ENCODE peak calls at places on chromosomes 13 and 19, in nine cellular contexts. One of them, this sample, is unnamed.

GRCh38 chr19:54556194-54556593 is 17.4 kb upstream of the LILRA2 start:
- DNase-seq in lower lobe of right lung: no peak
- DNase-seq in heart right ventricle: no peak
- DNase-seq in esophagus squamous epithelium: no peak
- DNase-seq in endothelial cell of umbilical vein: no peak
- DNase-seq in adrenal gland: no peak
- DNase-seq in foreskin keratinocyte: no peak
- DNase-seq in CD8-positive, alpha-beta T cell: no peak
- DNase-seq in tibial nerve: no peak
- DNase-seq in this sample: no peak

GRCh38 chr13:23069571-23069970 is 111.2 kb upstream of the SGCG start:
- DNase-seq in endothelial cell of umbilical vein: no peak
- DNase-seq in tibial nerve: no peak
- DNase-seq in lower lobe of right lung: no peak
- DNase-seq in foreskin keratinocyte: peak; percentile 39
- DNase-seq in esophagus squamous epithelium: no peak
- DNase-seq in adrenal gland: no peak
- DNase-seq in heart right ventricle: no peak
- DNase-seq in CD8-positive, alpha-beta T cell: no peak
- DNase-seq in this sample: no peak

GRCh38 chr19:41223431-41224234 is 4.6 kb downstream of the AXL start:
- DNase-seq in lower lobe of right lung: no peak
- DNase-seq in CD8-positive, alpha-beta T cell: no peak
- DNase-seq in adrenal gland: peak; percentile 87
- DNase-seq in foreskin keratinocyte: peak; percentile 59
- DNase-seq in tibial nerve: no peak
- DNase-seq in endothelial cell of umbilical vein: peak; percentile 83
- DNase-seq in heart right ventricle: no peak
- DNase-seq in esophagus squamous epithelium: no peak
- DNase-seq in this sample: no peak

GRCh38 chr13:90070362-90070761 is 1277.1 kb upstream of the MIR17HG start:
- DNase-seq in adrenal gland: no peak
- DNase-seq in lower lobe of right lung: no peak
- DNase-seq in heart right ventricle: no peak
- DNase-seq in foreskin keratinocyte: no peak
- DNase-seq in tibial nerve: no peak
- DNase-seq in endothelial cell of umbilical vein: no peak
- DNase-seq in esophagus squamous epithelium: no peak
- DNase-seq in CD8-positive, alpha-beta T cell: no peak
- DNase-seq in this sample: no peak

GRCh38 chr13:54373211-54373610 is 1344.6 kb downstream of the OLFM4 start:
- DNase-seq in tibial nerve: no peak
- DNase-seq in CD8-positive, alpha-beta T cell: no peak
- DNase-seq in esophagus squamous epithelium: no peak
- DNase-seq in adrenal gland: no peak
- DNase-seq in heart right ventricle: no peak
- DNase-seq in lower lobe of right lung: no peak
- DNase-seq in endothelial cell of umbilical vein: no peak
- DNase-seq in foreskin keratinocyte: no peak
- DNase-seq in this sample: no peak

GRCh38 chr19:51664997-51665396 is 18.4 kb upstream of the SIGLEC14 start:
- DNase-seq in adrenal gland: no peak
- DNase-seq in tibial nerve: no peak
- DNase-seq in endothelial cell of umbilical vein: no peak
- DNase-seq in heart right ventricle: no peak
- DNase-seq in lower lobe of right lung: no peak
- DNase-seq in foreskin keratinocyte: no peak
- DNase-seq in CD8-positive, alpha-beta T cell: no peak
- DNase-seq in esophagus squamous epithelium: no peak
- DNase-seq in this sample: no peak

GRCh38 chr19:49565261-49565660 is 15.1 kb downstream of the NOSIP start:
- DNase-seq in esophagus squamous epithelium: no peak
- DNase-seq in endothelial cell of umbilical vein: no peak
- DNase-seq in lower lobe of right lung: no peak
- DNase-seq in CD8-positive, alpha-beta T cell: no peak
- DNase-seq in adrenal gland: peak; percentile 58
- DNase-seq in tibial nerve: no peak
- DNase-seq in foreskin keratinocyte: no peak
- DNase-seq in heart right ventricle: peak; percentile 70
- DNase-seq in this sample: no peak

GRCh38 chr13:105202384-105202783 is 1333.1 kb downstream of the EFNB2 start:
- DNase-seq in CD8-positive, alpha-beta T cell: no peak
- DNase-seq in foreskin keratinocyte: no peak
- DNase-seq in esophagus squamous epithelium: no peak
- DNase-seq in lower lobe of right lung: no peak
- DNase-seq in endothelial cell of umbilical vein: peak; percentile 69
- DNase-seq in heart right ventricle: no peak
- DNase-seq in adrenal gland: no peak
- DNase-seq in tibial nerve: no peak
- DNase-seq in this sample: no peak

GRCh38 chr19:51020988-51021651 is 1.6 kb upstream of the KLK10 start:
- DNase-seq in heart right ventricle: peak; percentile 13
- DNase-seq in lower lobe of right lung: no peak
- DNase-seq in esophagus squamous epithelium: no peak
- DNase-seq in adrenal gland: no peak
- DNase-seq in tibial nerve: no peak
- DNase-seq in endothelial cell of umbilical vein: peak; percentile 67
- DNase-seq in CD8-positive, alpha-beta T cell: no peak
- DNase-seq in foreskin keratinocyte: no peak
- DNase-seq in this sample: no peak

GRCh38 chr19:35080613-35081170 is 34.9 kb upstream of the FXYD3 start:
- DNase-seq in heart right ventricle: no peak
- DNase-seq in lower lobe of right lung: peak; percentile 33
- DNase-seq in endothelial cell of umbilical vein: no peak
- DNase-seq in adrenal gland: no peak
- DNase-seq in foreskin keratinocyte: no peak
- DNase-seq in CD8-positive, alpha-beta T cell: no peak
- DNase-seq in esophagus squamous epithelium: no peak
- DNase-seq in tibial nerve: no peak
- DNase-seq in this sample: no peak

GRCh38 chr19:35784401-35785086 is 9.2 kb downstream of the ARHGAP33 start:
- DNase-seq in esophagus squamous epithelium: no peak
- DNase-seq in endothelial cell of umbilical vein: no peak
- DNase-seq in foreskin keratinocyte: no peak
- DNase-seq in adrenal gland: no peak
- DNase-seq in tibial nerve: no peak
- DNase-seq in heart right ventricle: no peak
- DNase-seq in CD8-positive, alpha-beta T cell: no peak
- DNase-seq in lower lobe of right lung: no peak
- DNase-seq in this sample: no peak

GRCh38 chr19:33333151-33333550 is 30.8 kb upstream of the CEBPA start:
- DNase-seq in endothelial cell of umbilical vein: no peak
- DNase-seq in tibial nerve: no peak
- DNase-seq in foreskin keratinocyte: no peak
- DNase-seq in esophagus squamous epithelium: no peak
- DNase-seq in heart right ventricle: no peak
- DNase-seq in lower lobe of right lung: no peak
- DNase-seq in adrenal gland: no peak
- DNase-seq in CD8-positive, alpha-beta T cell: no peak
- DNase-seq in this sample: no peak

GRCh38 chr13:53151692-53152421 is 123.2 kb downstream of the OLFM4 start:
- DNase-seq in heart right ventricle: peak; percentile 17
- DNase-seq in CD8-positive, alpha-beta T cell: no peak
- DNase-seq in adrenal gland: no peak
- DNase-seq in esophagus squamous epithelium: no peak
- DNase-seq in foreskin keratinocyte: no peak
- DNase-seq in lower lobe of right lung: no peak
- DNase-seq in endothelial cell of umbilical vein: peak; percentile 32
- DNase-seq in tibial nerve: no peak
- DNase-seq in this sample: no peak

GRCh38 chr13:49418206-49418605 is 25.7 kb downstream of the CAB39L start:
- DNase-seq in CD8-positive, alpha-beta T cell: no peak
- DNase-seq in foreskin keratinocyte: no peak
- DNase-seq in lower lobe of right lung: no peak
- DNase-seq in adrenal gland: no peak
- DNase-seq in endothelial cell of umbilical vein: no peak
- DNase-seq in heart right ventricle: no peak
- DNase-seq in tibial nerve: no peak
- DNase-seq in esophagus squamous epithelium: no peak
- DNase-seq in this sample: no peak

GRCh38 chr19:1065606-1066109 is 1.3 kb upstream of the ARHGAP45 start:
- DNase-seq in lower lobe of right lung: peak; percentile 76
- DNase-seq in tibial nerve: no peak
- DNase-seq in adrenal gland: no peak
- DNase-seq in foreskin keratinocyte: no peak
- DNase-seq in heart right ventricle: no peak
- DNase-seq in endothelial cell of umbilical vein: no peak
- DNase-seq in esophagus squamous epithelium: no peak
- DNase-seq in CD8-positive, alpha-beta T cell: no peak
- DNase-seq in this sample: no peak

GRCh38 chr13:30107536-30108136 is 199.7 kb downstream of the KATNAL1 start:
- DNase-seq in adrenal gland: no peak
- DNase-seq in tibial nerve: no peak
- DNase-seq in foreskin keratinocyte: no peak
- DNase-seq in lower lobe of right lung: peak; percentile 68
- DNase-seq in CD8-positive, alpha-beta T cell: no peak
- DNase-seq in esophagus squamous epithelium: no peak
- DNase-seq in endothelial cell of umbilical vein: no peak
- DNase-seq in heart right ventricle: no peak
- DNase-seq in this sample: no peak

GRCh38 chr13:74132152-74132767 is 1.9 kb downstream of the KLF12 start:
- DNase-seq in endothelial cell of umbilical vein: peak; percentile 72
- DNase-seq in adrenal gland: no peak
- DNase-seq in lower lobe of right lung: no peak
- DNase-seq in foreskin keratinocyte: no peak
- DNase-seq in heart right ventricle: no peak
- DNase-seq in CD8-positive, alpha-beta T cell: no peak
- DNase-seq in tibial nerve: no peak
- DNase-seq in esophagus squamous epithelium: no peak
- DNase-seq in this sample: no peak

GRCh38 chr19:13931582-13932378 is 6.4 kb downstream of the PODNL1 start:
- DNase-seq in tibial nerve: no peak
- DNase-seq in foreskin keratinocyte: no peak
- DNase-seq in endothelial cell of umbilical vein: no peak
- DNase-seq in adrenal gland: no peak
- DNase-seq in lower lobe of right lung: no peak
- DNase-seq in CD8-positive, alpha-beta T cell: no peak
- DNase-seq in heart right ventricle: no peak
- DNase-seq in esophagus squamous epithelium: no peak
- DNase-seq in this sample: no peak

GRCh38 chr19:20471441-20471840 is 94.1 kb downstream of the ZNF737 start:
- DNase-seq in CD8-positive, alpha-beta T cell: no peak
- DNase-seq in tibial nerve: no peak
- DNase-seq in endothelial cell of umbilical vein: no peak
- DNase-seq in foreskin keratinocyte: no peak
- DNase-seq in adrenal gland: no peak
- DNase-seq in lower lobe of right lung: peak; percentile 53
- DNase-seq in esophagus squamous epithelium: no peak
- DNase-seq in heart right ventricle: no peak
- DNase-seq in this sample: no peak

DNA sequence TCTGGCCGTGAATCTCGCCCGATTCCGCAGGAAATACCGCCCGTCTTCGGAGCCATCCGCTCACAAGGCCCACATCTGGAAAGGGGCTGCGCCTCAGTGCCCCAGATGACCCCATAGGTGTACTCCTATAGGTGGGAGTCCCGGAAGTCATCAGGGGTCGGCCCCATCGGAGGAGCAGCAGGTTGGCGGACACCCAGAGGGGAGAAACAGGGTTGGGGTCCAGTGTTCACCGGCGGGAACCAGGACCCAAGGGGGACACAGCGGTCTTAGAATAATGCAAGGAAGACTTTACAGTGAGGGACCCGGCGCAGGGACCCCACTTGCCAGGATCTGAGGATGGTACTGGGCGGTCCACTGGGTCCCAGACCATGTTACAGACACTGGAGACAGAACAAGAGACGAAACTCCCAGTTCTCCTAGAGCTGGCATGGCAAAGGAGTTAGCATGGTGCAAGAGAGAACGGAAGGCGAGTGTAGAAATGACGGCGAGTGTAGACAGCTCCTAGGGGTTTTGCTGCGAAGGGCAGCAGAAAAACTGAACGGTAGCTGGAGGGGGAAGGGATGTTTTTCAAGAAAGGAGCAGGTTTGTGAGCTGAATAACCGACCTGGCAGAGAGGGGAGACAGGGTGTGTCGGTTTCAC is 4.2 kb upstream of the RGL3 start:
- DNase-seq in adrenal gland: no peak
- DNase-seq in lower lobe of right lung: no peak
- DNase-seq in tibial nerve: no peak
- DNase-seq in heart right ventricle: no peak
- DNase-seq in endothelial cell of umbilical vein: no peak
- DNase-seq in CD8-positive, alpha-beta T cell: no peak
- DNase-seq in foreskin keratinocyte: no peak
- DNase-seq in esophagus squamous epithelium: no peak
- DNase-seq in this sample: no peak
- H3K4me1 ChIP-seq in adrenal gland: peaks cover 35% of the 10 kb centered on the region
- H3K4me1 ChIP-seq in lower lobe of right lung: peaks cover 48% of the 10 kb centered on the region
- H3K4me1 ChIP-seq in tibial nerve: no peaks in the 10 kb centered on the region
- H3K4me1 ChIP-seq in heart right ventricle: peaks cover 29% of the 10 kb centered on the region
- H3K4me1 ChIP-seq in endothelial cell of umbilical vein: peaks cover 9% of the 10 kb centered on the region
- H3K4me1 ChIP-seq in CD8-positive, alpha-beta T cell: peaks cover 48% of the 10 kb centered on the region
- H3K4me1 ChIP-seq in foreskin keratinocyte: peaks cover 4% of the 10 kb centered on the region
- H3K4me1 ChIP-seq in esophagus squamous epithelium: peaks cover 57% of the 10 kb centered on the region
- H3K4me1 ChIP-seq in this sample: peaks cover 53% of the 10 kb centered on the region

GRCh38 chr19:2475702-2476450 is at the start of gene GADD45B:
- DNase-seq in lower lobe of right lung: peak; percentile 97
- DNase-seq in adrenal gland: peak; percentile 99
- DNase-seq in esophagus squamous epithelium: peak; percentile 88
- DNase-seq in endothelial cell of umbilical vein: peak; percentile 98
- DNase-seq in tibial nerve: peak; percentile 96
- DNase-seq in CD8-positive, alpha-beta T cell: peak; percentile 97
- DNase-seq in foreskin keratinocyte: peak; percentile 84
- DNase-seq in heart right ventricle: peak; percentile 98
- DNase-seq in this sample: peak; percentile 98
- TF ChIP-seq CTCF in lower lobe of right lung: no peak
- TF ChIP-seq CTCF in adrenal gland: no peak
- TF ChIP-seq CTCF in esophagus squamous epithelium: peak; percentile 19
- TF ChIP-seq CTCF in endothelial cell of umbilical vein: no peak
- TF ChIP-seq CTCF in tibial nerve: peak; percentile 61
- TF ChIP-seq CTCF in CD8-positive, alpha-beta T cell: no peak
- TF ChIP-seq CTCF in foreskin keratinocyte: no peak
- TF ChIP-seq CTCF in heart right ventricle: no peak
- TF ChIP-seq CTCF in this sample: no peak

GRCh38 chr13:50892162-50892944 is 17.2 kb upstream of the RNASEH2B start:
- DNase-seq in heart right ventricle: no peak
- DNase-seq in adrenal gland: no peak
- DNase-seq in endothelial cell of umbilical vein: no peak
- DNase-seq in tibial nerve: no peak
- DNase-seq in esophagus squamous epithelium: no peak
- DNase-seq in CD8-positive, alpha-beta T cell: peak; percentile 30
- DNase-seq in lower lobe of right lung: no peak
- DNase-seq in foreskin keratinocyte: no peak
- DNase-seq in this sample: no peak
- H3K4me1 ChIP-seq in heart right ventricle: peaks cover 6% of the 10 kb centered on the region
- H3K4me1 ChIP-seq in adrenal gland: no peaks in the 10 kb centered on the region
- H3K4me1 ChIP-seq in endothelial cell of umbilical vein: no peaks in the 10 kb centered on the region
- H3K4me1 ChIP-seq in tibial nerve: no peaks in the 10 kb centered on the region
- H3K4me1 ChIP-seq in esophagus squamous epithelium: peaks cover 5% of the 10 kb centered on the region
- H3K4me1 ChIP-seq in CD8-positive, alpha-beta T cell: peaks cover 27% of the 10 kb centered on the region
- H3K4me1 ChIP-seq in lower lobe of right lung: peaks cover 8% of the 10 kb centered on the region
- H3K4me1 ChIP-seq in foreskin keratinocyte: no peaks in the 10 kb centered on the region
- H3K4me1 ChIP-seq in this sample: peaks cover 8% of the 10 kb centered on the region

DNA sequence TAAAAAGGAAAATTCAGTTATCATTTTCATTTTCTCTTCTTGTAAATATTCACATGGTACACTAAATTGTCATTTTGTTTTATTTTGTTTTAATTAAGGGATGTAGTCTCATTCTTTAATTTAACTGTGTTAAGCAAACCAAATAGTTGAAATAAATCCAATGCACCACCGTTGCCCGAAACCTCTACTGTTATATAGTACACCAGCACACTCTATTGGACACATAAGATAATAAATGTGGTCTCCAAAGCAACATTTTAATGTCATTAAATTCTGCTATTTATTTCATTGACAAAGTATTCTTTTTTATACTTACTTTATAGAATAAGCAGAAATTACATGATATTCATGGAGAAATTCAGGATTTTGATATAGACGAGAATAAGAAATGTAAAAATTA is 156.4 kb upstream of the FREM2 start:
- DNase-seq in adrenal gland: no peak
- DNase-seq in esophagus squamous epithelium: no peak
- DNase-seq in foreskin keratinocyte: no peak
- DNase-seq in lower lobe of right lung: no peak
- DNase-seq in endothelial cell of umbilical vein: no peak
- DNase-seq in tibial nerve: no peak
- DNase-seq in CD8-positive, alpha-beta T cell: no peak
- DNase-seq in heart right ventricle: no peak
- DNase-seq in this sample: no peak
- TF ChIP-seq CTCF in adrenal gland: peak; percentile 39
- TF ChIP-seq CTCF in esophagus squamous epithelium: no peak
- TF ChIP-seq CTCF in foreskin keratinocyte: peak; percentile 73
- TF ChIP-seq CTCF in lower lobe of right lung: no peak
- TF ChIP-seq CTCF in endothelial cell of umbilical vein: no peak
- TF ChIP-seq CTCF in tibial nerve: peak; percentile 42
- TF ChIP-seq CTCF in CD8-positive, alpha-beta T cell: no peak
- TF ChIP-seq CTCF in heart right ventricle: peak; percentile 63
- TF ChIP-seq CTCF in this sample: peak; percentile 58

This sample was measured in left ventricle myocardium inferior.